ENCODE peak calls at places on chromosomes 2 and 18, in eight cellular contexts. S, W, F, J, H, Q, M and I are unnamed samples.

GRCh38 chr18:53906681-53907080 is 317.8 kb downstream of the MBD2 start:
- DNase-seq in H (no peak), J (no peak), S (no peak), Q (no peak), W (no peak), M (no peak), F (peak; percentile 37), I (no peak)

GRCh38 chr2:237674731-237675276 is 47.4 kb downstream of the LRRFIP1 start:
- DNase-seq in M (peak; percentile 80), H (no peak), Q (peak; percentile 94), W (no peak), S (peak; percentile 88), F (peak; percentile 89), J (peak; percentile 73), I (no peak)

GRCh38 chr2:101844055-101844635 is 146.6 kb downstream of the MAP4K4 start:
- DNase-seq in H (no peak), S (no peak), Q (no peak), W (peak; percentile 57), F (no peak), M (peak; percentile 69), J (no peak), I (no peak)

GRCh38 chr2:157480182-157480961 is 36.5 kb upstream of the CYTIP start:
- DNase-seq in W (peak; percentile 29), S (peak; percentile 71), H (no peak), J (no peak), M (peak; percentile 32), F (peak; percentile 57), Q (peak; percentile 58), I (no peak)

GRCh38 chr2:157936464-157936863 is 60.3 kb upstream of the ACVR1 start:
- DNase-seq in Q (no peak), W (no peak), J (no peak), F (no peak), S (no peak), M (no peak), H (no peak), I (no peak)

GRCh38 chr2:63977904-63978303 is 41.3 kb downstream of the VPS54 start:
- DNase-seq in W (no peak), F (no peak), H (no peak), J (no peak), M (no peak), S (no peak), Q (no peak), I (no peak)

GRCh38 chr2:45675130-45675812 is 23.8 kb downstream of the PRKCE start:
- DNase-seq in W (no peak), Q (peak; percentile 50), F (peak; percentile 40), S (no peak), M (no peak), J (peak; percentile 69), H (peak; percentile 50), I (peak; percentile 51)

GRCh38 chr2:225100269-225100668 is 58.0 kb upstream of the DOCK10 start:
- DNase-seq in M (no peak), W (no peak), H (no peak), J (no peak), F (no peak), Q (no peak), S (no peak), I (no peak)

GRCh38 chr2:100427627-100428258 is 10.3 kb upstream of the CHST10 start:
- DNase-seq in H (peak; percentile 63), M (peak; percentile 42), Q (peak; percentile 71), F (peak; percentile 42), J (peak; percentile 68), W (no peak), S (no peak), I (no peak)

GRCh38 chr2:42975358-42975717 is 183.0 kb upstream of the HAAO start:
- DNase-seq in Q (no peak), S (no peak), M (peak; percentile 33), W (no peak), J (no peak), F (no peak), H (no peak), I (no peak)

GRCh38 chr2:17599617-17600016 is 59.1 kb downstream of the VSNL1 start:
- DNase-seq in J (no peak), S (no peak), H (no peak), F (no peak), W (no peak), M (no peak), Q (no peak), I (no peak)

GRCh38 chr2:146239392-146240135 is 1605.3 kb upstream of the ACVR2A start:
- DNase-seq in M (peak; percentile 26), H (no peak), W (peak; percentile 48), J (no peak), F (no peak), S (no peak), Q (no peak), I (no peak)

GRCh38 chr2:23533014-23533730 is 148.2 kb downstream of the KLHL29 start:
- DNase-seq in J (no peak), M (no peak), H (peak; percentile 71), W (no peak), S (no peak), F (no peak), Q (no peak), I (peak; percentile 72)

GRCh38 chr2:182521453-182522427 is 94.9 kb upstream of the PDE1A start:
- DNase-seq in W (no peak), S (no peak), M (no peak), F (no peak), J (no peak), H (peak; percentile 32), Q (no peak), I (no peak)